ENCODE peak calls at places on chromosomes 2 and 18, in seven cellular contexts. T is IMR-90, K is mesendoderm, X is H1, N is mesenchymal stem cell, Q is H9, I is trophoblast cell. L is an unnamed sample.

GRCh38 chr2:45654250-45654649 is 2.8 kb downstream of the PRKCE start:
- DNase-seq in T (no peak), K (no peak), X (no peak), N (no peak), Q (no peak), I (no peak), L (no peak)

GRCh38 chr2:143205106-143205764 is 76.0 kb downstream of the ARHGAP15 start:
- DNase-seq in T (peak; percentile 8), K (no peak), X (no peak), N (peak; percentile 19), Q (no peak), I (no peak), L (no peak)

GRCh38 chr2:226658555-226658954 is 141.1 kb downstream of the IRS1 start:
- DNase-seq in T (no peak), K (no peak), X (no peak), N (no peak), Q (no peak), I (no peak), L (no peak)

GRCh38 chr2:171430516-171431410 is 3.0 kb downstream of the METTL8 start:
- DNase-seq in T (no peak), K (peak; percentile 51), X (no peak), N (no peak), Q (peak; percentile 55), I (no peak), L (no peak)

GRCh38 chr2:8279506-8279905 is 402.4 kb upstream of the ID2 start:
- DNase-seq in T (no peak), K (no peak), X (no peak), N (no peak), Q (no peak), I (no peak), L (no peak)

GRCh38 chr2:230552181-230552580 is 136.2 kb downstream of the SP100 start:
- DNase-seq in T (no peak), K (no peak), X (no peak), N (no peak), Q (no peak), I (peak; percentile 11), L (no peak)

GRCh38 chr2:177165731-177166711 is 46.6 kb upstream of the HNRNPA3 start:
- DNase-seq in T (peak; percentile 40), K (peak; percentile 32), X (no peak), N (peak; percentile 47), Q (no peak), I (no peak), L (no peak)

GRCh38 chr2:239194731-239195317 is 206.0 kb downstream of the HDAC4 start:
- DNase-seq in T (no peak), K (no peak), X (peak; percentile 46), N (no peak), Q (peak; percentile 24), I (no peak), L (no peak)

GRCh38 chr2:7209776-7210555 is 292.8 kb downstream of the RNF144A start:
- DNase-seq in T (peak; percentile 4), K (no peak), X (no peak), N (no peak), Q (no peak), I (no peak), L (no peak)

GRCh38 chr18:1526996-1527395 is 622.3 kb downstream of the ADCYAP1 start:
- DNase-seq in T (no peak), K (no peak), X (no peak), N (no peak), Q (no peak), I (peak; percentile 13), L (no peak)

GRCh38 chr2:42830922-42831574 is 38.7 kb upstream of the HAAO start:
- DNase-seq in T (no peak), K (peak; percentile 78), X (peak; percentile 43), N (no peak), Q (no peak), I (no peak), L (no peak)

GRCh38 chr2:222859786-222860726 is 780 bp upstream of the ACSL3 start:
- DNase-seq in T (peak; percentile 64), K (peak; percentile 91), X (no peak), N (peak; percentile 78), Q (peak; percentile 50), I (peak; percentile 73), L (peak; percentile 36)

DNA sequence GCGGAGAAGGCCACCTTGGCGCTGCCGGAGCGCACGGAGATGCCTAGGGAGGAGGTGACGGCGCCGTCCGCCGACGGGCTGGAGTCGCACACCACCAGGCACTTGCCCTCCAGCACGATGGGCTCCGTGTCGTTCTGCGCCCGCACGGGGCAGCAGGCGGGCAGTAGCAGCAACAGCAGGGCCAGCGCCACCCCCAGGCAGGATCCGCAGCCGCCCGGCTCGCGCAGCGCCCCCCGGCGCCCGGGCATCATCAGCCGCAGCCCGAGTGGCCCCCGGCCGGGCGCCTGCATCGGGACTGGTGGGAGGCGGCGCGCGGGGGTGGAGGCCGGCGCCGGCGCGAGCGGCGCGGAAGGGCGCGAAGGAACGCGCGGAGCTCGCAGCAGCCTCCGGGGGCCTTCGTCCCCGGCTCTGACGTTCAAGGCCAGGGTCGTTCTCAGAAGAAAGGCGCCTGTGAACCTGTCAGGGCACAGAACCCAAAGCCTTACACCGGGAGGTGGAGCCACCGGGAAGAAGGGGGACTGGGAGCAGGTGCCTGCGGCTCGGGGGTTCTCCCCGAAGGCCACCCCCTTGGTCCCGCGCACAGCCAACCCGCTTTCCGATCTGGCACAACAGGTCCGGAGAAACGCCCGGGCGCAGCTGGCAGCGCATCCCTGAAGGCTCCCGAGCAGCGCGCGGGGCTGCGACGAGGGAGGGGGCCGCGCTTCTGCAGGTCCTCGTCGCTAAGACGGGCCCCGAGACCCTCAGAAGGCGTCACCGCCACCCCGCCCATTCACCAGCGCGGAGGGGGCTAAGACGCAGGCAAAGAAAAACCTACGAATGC is 2.1 kb downstream of the CBLN2 start:
- DNase-seq in T (no peak), K (peak; percentile 72), X (peak; percentile 81), N (no peak), Q (peak; percentile 85), I (no peak), L (peak; percentile 24)
- H3K18ac ChIP-seq in T (no peak overlapping the region), K (no peak overlapping the region), X (no peak overlapping the region), N (no peak overlapping the region), Q (no peak overlapping the region), I (no peak overlapping the region), L (peak overlapping the region; percentile 69)

DNA sequence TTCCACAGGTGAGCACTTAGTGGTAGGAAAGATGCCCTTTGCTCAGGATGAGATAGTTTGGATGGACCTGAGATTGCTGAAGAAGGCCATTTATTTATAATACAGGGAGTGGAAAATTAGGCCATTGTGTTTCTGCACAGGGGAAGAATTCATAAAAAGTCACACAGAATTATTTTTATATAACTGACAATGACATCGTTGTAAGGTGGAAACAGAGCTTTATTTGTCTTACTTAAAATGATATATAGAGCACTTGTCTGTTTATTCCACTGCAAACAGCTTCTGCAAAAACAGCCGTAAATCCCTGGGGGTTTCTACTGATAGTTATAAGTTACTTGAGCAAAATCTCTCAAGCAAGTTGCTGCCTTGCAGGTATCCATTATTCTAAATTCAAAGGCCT is 158.1 kb upstream of the ZNF521 start:
- DNase-seq in T (no peak), K (no peak), X (no peak), N (no peak), Q (no peak), I (no peak), L (no peak)
- H3K9ac ChIP-seq in T (no peak overlapping the region), K (no peak overlapping the region), X (no peak overlapping the region), N (no peak overlapping the region), Q (no peak overlapping the region), I (peak overlapping the region; percentile 14), L (no peak overlapping the region)

GRCh38 chr2:187139469-187139868 is 290.5 kb upstream of the ZSWIM2 start:
- DNase-seq in T (no peak), K (no peak), X (no peak), N (no peak), Q (no peak), I (no peak), L (no peak)
- H3K18ac ChIP-seq in T (no peak overlapping the region), K (no peak overlapping the region), X (no peak overlapping the region), N (no peak overlapping the region), Q (no peak overlapping the region), I (no peak overlapping the region), L (no peak overlapping the region)

DNA sequence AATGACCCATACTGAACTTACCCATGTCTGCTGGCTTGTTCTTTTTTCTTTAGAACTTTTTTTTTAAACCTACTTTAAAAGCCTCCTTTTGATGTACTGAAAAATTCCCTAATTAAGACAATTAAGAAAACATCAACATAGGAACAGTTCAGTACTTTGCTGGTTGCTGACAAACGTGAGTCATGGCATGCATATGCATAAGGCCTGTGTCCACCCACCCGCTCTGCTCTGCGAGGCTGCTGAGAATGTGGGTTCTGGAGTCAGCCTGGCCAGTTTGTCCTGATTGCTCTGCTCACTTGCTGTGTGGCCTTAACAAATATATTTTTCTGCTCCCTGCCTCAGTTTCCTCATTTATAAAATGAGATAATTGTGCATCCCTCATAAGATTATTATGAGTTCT is 27.3 kb downstream of the LAMA3 start:
- DNase-seq in T (peak; percentile 88), K (peak; percentile 88), X (no peak), N (peak; percentile 87), Q (peak; percentile 66), I (peak; percentile 62), L (no peak)
- H3K9ac ChIP-seq in T (no peak overlapping the region), K (no peak overlapping the region), X (no peak overlapping the region), N (peak overlapping the region; percentile 3), Q (no peak overlapping the region), I (no peak overlapping the region), L (no peak overlapping the region)

GRCh38 chr2:21035282-21035973 is 8.4 kb downstream of the APOB start:
- DNase-seq in T (no peak), K (no peak), X (no peak), N (no peak), Q (no peak), I (no peak), L (no peak)
- H3K18ac ChIP-seq in T (no peak overlapping the region), K (no peak overlapping the region), X (no peak overlapping the region), N (no peak overlapping the region), Q (no peak overlapping the region), I (no peak overlapping the region), L (no peak overlapping the region)

DNA sequence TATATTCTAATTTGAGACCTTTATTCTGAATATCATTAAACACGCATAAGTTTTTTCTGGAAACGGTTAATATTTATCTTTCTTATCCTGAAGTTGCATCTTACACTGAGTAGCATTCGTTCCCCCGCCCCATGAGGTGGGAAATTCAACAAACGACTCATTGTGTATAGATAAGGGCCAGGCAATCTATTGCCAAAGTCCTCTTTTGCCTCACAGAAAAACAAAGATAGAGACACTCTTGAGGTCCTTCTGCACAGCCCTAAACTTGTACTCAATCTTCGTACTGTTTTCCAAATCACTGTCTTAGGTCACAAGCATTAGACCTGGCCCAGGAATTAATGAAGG is 98.1 kb downstream of the COL6A3 start:
- DNase-seq in T (peak; percentile 86), K (peak; percentile 23), X (no peak), N (peak; percentile 78), Q (no peak), I (no peak), L (no peak)
- H3K9ac ChIP-seq in T (peak overlapping the region; percentile 77), K (no peak overlapping the region), X (no peak overlapping the region), N (peak overlapping the region; percentile 89), Q (no peak overlapping the region), I (no peak overlapping the region), L (no peak overlapping the region)

GRCh38 chr18:74818776-74819175 is 221.1 kb downstream of the ZNF407 start:
- DNase-seq in T (peak; percentile 12), K (no peak), X (no peak), N (no peak), Q (no peak), I (no peak), L (no peak)
- H3K18ac ChIP-seq in T (peak overlapping the region; percentile 84), K (no peak overlapping the region), X (no peak overlapping the region), N (no peak overlapping the region), Q (no peak overlapping the region), I (no peak overlapping the region), L (no peak overlapping the region)

GRCh38 chr18:36066001-36066400 is 1.4 kb downstream of the RPRD1A start:
- DNase-seq in T (peak; percentile 67), K (no peak), X (no peak), N (peak; percentile 60), Q (no peak), I (no peak), L (no peak)
- H3K9ac ChIP-seq in T (peak overlapping the region; percentile 55), K (peak overlapping the region; percentile 96), X (no peak overlapping the region), N (peak overlapping the region; percentile 97), Q (peak overlapping the region; percentile 96), I (no peak overlapping the region), L (no peak overlapping the region)

L was measured in neuronal stem cell.